ENCODE peak calls at places on chromosomes 1 and 21, in nine cellular contexts. N is Peyer's patch; D is AG09319; Q is EH; V is fibroblast of gingiva; E is CD4-positive, alpha-beta T cell; C is activated B cell treated with CpG ODN at 0.5 μM for 24 hours; R is GF-D8; S is heart left ventricle. L is an unnamed sample.

GRCh38 chr1:234875953-234876814 is 252.5 kb downstream of the TOMM20 start:
- DNase-seq in N (peak; percentile 82), V (peak; percentile 54), R (peak; percentile 98), C (no peak), D (peak; percentile 57), E (no peak), S (no peak), Q (peak; percentile 42), L (no peak)

GRCh38 chr1:11878891-11879190 is 20.1 kb upstream of the NPPB start:
- DNase-seq in D (no peak), C (no peak), N (no peak), Q (no peak), E (no peak), S (peak; percentile 40), V (no peak), R (no peak), L (no peak)

GRCh38 chr1:115327270-115327669 is 10.8 kb downstream of the NGF start:
- DNase-seq in V (no peak), R (no peak), D (no peak), S (no peak), N (no peak), C (no peak), E (no peak), Q (peak; percentile 60), L (no peak)

GRCh38 chr1:215583185-215583692 is 16.1 kb downstream of the KCTD3 start:
- DNase-seq in C (no peak), D (no peak), Q (no peak), N (peak; percentile 50), E (no peak), V (no peak), S (no peak), R (no peak), L (no peak)

GRCh38 chr1:58460469-58460868 is 86.1 kb downstream of the OMA1 start:
- DNase-seq in C (no peak), E (no peak), Q (peak; percentile 55), R (no peak), V (no peak), N (no peak), S (no peak), D (no peak), L (no peak)

GRCh38 chr1:44802306-44803061 is 2.3 kb downstream of the PLK3 start:
- DNase-seq in D (no peak), R (no peak), Q (no peak), V (no peak), S (peak; percentile 51), E (peak; percentile 17), C (no peak), N (peak; percentile 55), L (no peak)

GRCh38 chr1:7930547-7931445 is 9.8 kb downstream of the TNFRSF9 start:
- DNase-seq in E (no peak), N (no peak), Q (no peak), S (no peak), D (no peak), V (no peak), R (no peak), C (no peak), L (no peak)

GRCh38 chr1:223667484-223668182 is 2.1 kb upstream of the CAPN8 start:
- DNase-seq in E (no peak), N (no peak), R (no peak), S (no peak), Q (peak; percentile 23), C (no peak), V (no peak), D (no peak), L (no peak)

GRCh38 chr1:209577346-209577745 is 6.2 kb upstream of the CAMK1G start:
- DNase-seq in E (no peak), Q (peak; percentile 77), S (no peak), N (peak; percentile 13), R (no peak), D (no peak), C (no peak), V (no peak), L (no peak)

GRCh38 chr1:30929944-30930525 is 21.5 kb upstream of the SDC3 start:
- DNase-seq in D (no peak), S (no peak), E (no peak), Q (no peak), V (peak; percentile 16), C (no peak), R (no peak), N (no peak), L (no peak)

GRCh38 chr1:221939598-221939997 is 197.7 kb upstream of the DUSP10 start:
- DNase-seq in R (no peak), N (peak; percentile 67), D (no peak), E (no peak), C (peak; percentile 49), V (no peak), Q (no peak), S (no peak), L (peak; percentile 5)

GRCh38 chr1:165884009-165884689 is 56.7 kb downstream of the UCK2 start:
- DNase-seq in Q (no peak), C (no peak), V (no peak), N (no peak), D (no peak), S (no peak), E (no peak), R (peak; percentile 30), L (no peak)

GRCh38 chr1:173444757-173445156 is 32.4 kb upstream of the PRDX6 start:
- DNase-seq in Q (no peak), S (no peak), C (no peak), V (no peak), E (no peak), D (no peak), R (no peak), N (no peak), L (no peak)

GRCh38 chr1:29801561-29801973 is 565.2 kb downstream of the PTPRU start:
- DNase-seq in D (no peak), N (no peak), V (no peak), S (no peak), Q (no peak), R (no peak), E (no peak), C (no peak), L (no peak)

GRCh38 chr1:41486053-41486891 is 1.8 kb upstream of the EDN2 start:
- DNase-seq in C (no peak), Q (peak; percentile 70), E (no peak), V (no peak), D (no peak), S (peak; percentile 20), R (no peak), N (no peak), L (no peak)

GRCh38 chr1:175208773-175209492 is 16.4 kb upstream of the KIAA0040 start:
- DNase-seq in N (peak; percentile 83), R (no peak), S (no peak), C (no peak), D (no peak), V (no peak), E (peak; percentile 57), Q (no peak), L (peak; percentile 9)

GRCh38 chr1:10575616-10576015 is 100.9 kb downstream of the PEX14 start:
- DNase-seq in S (no peak), D (no peak), R (no peak), E (no peak), N (no peak), C (no peak), V (peak; percentile 7), Q (peak; percentile 83), L (no peak)

GRCh38 chr1:204295666-204296065 is 64.1 kb downstream of the PLEKHA6 start:
- DNase-seq in S (no peak), E (no peak), C (no peak), Q (peak; percentile 61), D (peak; percentile 23), N (peak; percentile 67), R (no peak), V (peak; percentile 21), L (no peak)

GRCh38 chr1:69494171-69494570 is 73.6 kb upstream of the LRRC7 start:
- DNase-seq in V (no peak), E (no peak), C (no peak), S (no peak), Q (peak; percentile 11), N (no peak), R (no peak), D (no peak), L (no peak)

GRCh38 chr1:26171084-26172072 is at the start of gene ZNF593OS:
- DNase-seq in E (no peak), Q (no peak), N (no peak), S (no peak), R (no peak), D (no peak), C (no peak), V (no peak), L (no peak)

GRCh38 chr21:38853421-38853919 is 47.7 kb downstream of the ETS2 start:
- DNase-seq in V (peak; percentile 31), Q (peak; percentile 68), N (peak; percentile 67), R (peak; percentile 50), S (no peak), C (no peak), D (no peak), E (no peak), L (no peak)

GRCh38 chr1:183197762-183198161 is 11.7 kb downstream of the LAMC2 start:
- DNase-seq in Q (no peak), E (no peak), N (no peak), D (no peak), R (no peak), S (no peak), C (no peak), V (no peak), L (no peak)

L was measured in NCI-H1105.